ENCODE peak calls at places on chromosome 21, in nine cellular contexts. R is sigmoid colon, U is ovary, K is tibial nerve, Z is A549, C is transverse colon, X is suprapubic skin, N is H1, E is K562. A is an unnamed sample.
A peak's percentile ranks its signal among the peaks of the same experiment; 100 is the strongest.

GRCh38 chr21:20254964-20255363 is 743.2 kb upstream of the NCAM2 start:
- DNase-seq in E (no peak), R (no peak), N (no peak), K (no peak), U (no peak), Z (no peak), C (no peak), X (no peak), A (no peak)

GRCh38 chr21:34886554-34887385 is 162.3 kb downstream of the RUNX1 start:
- DNase-seq in R (peak; percentile 72), N (peak; percentile 66), U (peak; percentile 36), Z (no peak), C (peak; percentile 37), K (no peak), X (no peak), E (peak; percentile 46), A (no peak)

GRCh38 chr21:16709866-16710550 is 802.8 kb upstream of the CXADR start:
- DNase-seq in R (peak; percentile 71), C (no peak), E (no peak), N (no peak), K (no peak), X (no peak), U (peak; percentile 51), Z (no peak), A (no peak)

GRCh38 chr21:32306021-32306780 is 7.5 kb downstream of the MRAP start:
- DNase-seq in K (no peak), N (peak; percentile 89), Z (no peak), U (no peak), E (no peak), C (no peak), X (peak; percentile 59), R (no peak), A (no peak)

GRCh38 chr21:39660191-39660590 is 47.5 kb downstream of the B3GALT5 start:
- DNase-seq in N (no peak), U (no peak), K (no peak), C (peak; percentile 57), R (no peak), Z (no peak), X (peak; percentile 28), E (no peak), A (no peak)

GRCh38 chr21:35039595-35040291 is 9.4 kb downstream of the RUNX1 start:
- DNase-seq in K (no peak), Z (no peak), E (no peak), U (no peak), N (no peak), R (no peak), X (no peak), C (no peak), A (no peak)

GRCh38 chr21:20377250-20377649 is 621.0 kb upstream of the NCAM2 start:
- DNase-seq in R (no peak), U (no peak), N (no peak), C (no peak), X (no peak), K (no peak), E (no peak), Z (no peak), A (no peak)

GRCh38 chr21:39576518-39577128 is 36.1 kb upstream of the B3GALT5 start:
- DNase-seq in N (no peak), X (no peak), E (no peak), U (no peak), K (no peak), Z (no peak), R (no peak), C (no peak), A (no peak)

GRCh38 chr21:17387030-17387617 is 125.7 kb upstream of the CXADR start:
- DNase-seq in R (no peak), K (peak; percentile 71), C (peak; percentile 30), X (no peak), U (peak; percentile 49), E (peak; percentile 41), N (no peak), Z (peak; percentile 25), A (peak; percentile 54)

DNA sequence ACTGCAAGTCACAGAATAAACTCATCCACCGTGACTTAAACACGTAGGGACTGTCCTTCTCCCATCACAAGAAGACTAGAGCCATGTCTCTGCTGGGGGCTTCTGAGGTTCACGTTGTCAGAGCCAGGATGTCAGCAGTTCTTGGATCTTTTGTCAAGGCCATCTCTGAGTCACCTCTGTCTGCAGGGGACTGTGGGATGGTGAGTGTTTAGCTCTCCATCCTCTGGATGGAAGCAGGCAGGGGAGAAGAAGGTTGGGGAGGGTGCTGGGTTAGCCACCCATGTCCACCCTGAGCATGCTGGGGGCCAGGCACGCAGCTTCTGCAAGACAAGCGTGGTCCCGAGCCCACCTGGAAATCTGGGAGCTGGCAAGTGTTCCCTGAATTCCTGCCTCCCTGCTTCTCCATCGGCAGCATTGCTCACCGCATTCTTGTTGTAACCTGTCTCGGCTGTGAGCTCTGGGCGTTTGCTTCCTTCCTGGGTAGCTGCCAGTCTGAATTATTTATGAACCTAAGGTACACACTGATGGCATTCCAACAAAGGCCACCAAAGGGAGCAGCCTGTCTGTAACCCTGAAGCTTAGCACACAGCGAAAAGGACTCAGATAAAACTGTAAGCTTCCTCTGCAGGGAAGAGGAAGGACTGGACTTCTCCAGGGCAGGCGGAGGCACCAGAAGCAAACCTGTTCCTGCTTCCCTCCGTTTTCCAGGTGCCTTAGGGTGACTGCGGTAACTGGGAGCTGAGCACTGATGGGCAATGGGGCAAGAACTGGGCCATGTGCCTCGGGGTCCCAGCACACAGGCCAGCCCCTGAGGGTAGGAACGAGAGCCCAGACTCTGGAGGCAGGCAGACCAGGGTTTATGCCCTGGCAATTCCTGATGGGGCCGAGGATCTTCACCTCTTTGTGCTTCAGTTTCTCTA is 88.6 kb downstream of the RIPK4 start:
- DNase-seq in E (no peak), R (no peak), C (peak; percentile 80), U (no peak), Z (peak; percentile 61), K (no peak), X (no peak), N (no peak), A (peak; percentile 87)
- TF ChIP-seq EP300 in E (no peak), R (no peak), C (no peak), U (no peak), Z (peak; percentile 76), K (no peak), X (no peak), N (no peak), A (no peak)

GRCh38 chr21:25565272-25566199 is 41.7 kb downstream of the MRPL39 start:
- DNase-seq in K (no peak), E (no peak), C (no peak), X (no peak), R (no peak), Z (no peak), N (no peak), U (no peak), A (no peak)
- TF ChIP-seq POLR2A in K (no peak), E (no peak), C (no peak), X (no peak), R (no peak), Z (no peak), N (no peak), U (no peak), A (no peak)

GRCh38 chr21:45975017-45975595 is 6.5 kb upstream of the COL6A1 start:
- DNase-seq in U (peak; percentile 77), K (no peak), R (peak; percentile 95), C (peak; percentile 57), X (peak; percentile 84), E (no peak), N (peak; percentile 68), Z (no peak), A (peak; percentile 31)
- H3K4me1 ChIP-seq in U (peaks cover 37% of the 10 kb centered on the region), K (no peaks in the 10 kb centered on the region), R (peaks cover 89% of the 10 kb centered on the region), C (peaks cover 51% of the 10 kb centered on the region), X (peaks cover 70% of the 10 kb centered on the region), E (no peaks in the 10 kb centered on the region), N (peaks cover 35% of the 10 kb centered on the region), Z (peaks cover 6% of the 10 kb centered on the region), A (peaks cover 89% of the 10 kb centered on the region)

DNA sequence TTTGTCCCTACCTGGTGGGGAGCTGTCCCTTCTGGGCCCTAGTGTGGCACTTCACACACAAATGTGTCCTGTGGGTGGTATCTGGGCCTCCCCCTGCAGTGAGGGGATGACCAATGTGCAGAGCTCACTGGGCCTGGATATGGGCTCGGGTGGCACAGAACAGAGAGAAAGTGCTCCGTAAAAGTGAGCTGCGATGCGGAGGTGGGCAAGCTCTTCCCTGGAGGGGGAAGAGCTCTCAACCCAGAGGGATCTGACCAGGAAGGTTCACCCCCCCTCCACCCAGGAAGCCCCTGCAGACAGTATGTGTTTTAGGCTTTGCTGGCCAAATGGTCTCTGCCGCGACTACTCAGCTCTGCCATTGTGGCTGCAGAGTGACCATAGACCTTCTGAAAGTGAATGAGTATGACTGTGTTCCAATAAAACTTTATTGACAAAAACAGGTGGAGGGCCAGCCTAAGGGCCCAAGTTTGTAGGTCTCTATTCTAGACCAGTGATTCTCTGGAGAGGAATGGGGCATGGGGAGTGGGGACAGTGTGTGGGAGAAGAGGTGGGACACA is 8.6 kb upstream of the ITGB2 start:
- DNase-seq in K (no peak), U (no peak), R (no peak), C (no peak), Z (no peak), N (no peak), X (no peak), E (no peak), A (no peak)
- TF ChIP-seq EP300 in K (no peak), U (no peak), R (no peak), C (no peak), Z (no peak), N (no peak), X (no peak), E (no peak), A (no peak)

DNA sequence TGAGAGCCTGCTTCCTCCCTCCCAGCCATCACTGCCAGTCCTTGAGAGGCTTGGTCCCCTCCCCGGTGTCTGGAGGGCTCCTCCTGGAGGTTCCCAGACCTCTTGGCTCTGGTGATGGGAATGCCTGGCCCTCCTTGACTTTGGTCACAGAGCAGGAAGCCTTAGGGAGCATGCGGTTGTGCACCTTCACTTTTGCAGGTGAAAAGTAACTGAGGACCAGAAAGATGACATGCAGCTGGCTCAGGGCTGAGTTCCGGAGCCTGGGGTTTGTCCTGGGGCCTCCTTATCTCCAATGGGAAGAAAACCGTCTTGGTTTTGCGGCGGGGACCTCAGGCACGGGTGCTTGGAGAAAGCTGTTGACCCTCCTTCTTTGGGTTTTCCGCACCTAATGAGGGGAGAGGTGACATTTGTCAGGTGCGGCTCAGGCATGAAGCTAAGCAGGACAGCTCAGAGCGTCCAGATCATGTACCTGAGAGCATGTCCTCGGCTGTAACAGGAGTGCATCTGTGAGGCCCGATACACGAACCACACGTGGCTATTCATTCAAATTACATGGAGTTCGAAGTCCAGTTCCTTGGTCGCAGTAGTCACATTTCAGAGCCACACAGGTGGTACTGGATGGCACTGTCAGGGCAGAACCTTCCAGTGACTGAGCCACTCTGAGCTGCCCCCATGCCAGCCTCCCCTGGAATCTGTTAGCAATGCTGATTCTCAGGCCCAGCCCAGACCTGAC is 608 bp upstream of the MX2 start:
- DNase-seq in X (no peak), N (no peak), C (no peak), U (no peak), R (no peak), K (no peak), Z (no peak), E (no peak), A (no peak)
- TF ChIP-seq POLR2A in X (no peak), N (no peak), C (no peak), U (no peak), R (no peak), K (no peak), Z (no peak), E (no peak), A (no peak)

GRCh38 chr21:27462786-27463185 is 495.9 kb upstream of the ADAMTS5 start:
- DNase-seq in X (no peak), K (no peak), U (no peak), E (no peak), Z (no peak), N (no peak), C (no peak), R (no peak), A (no peak)

GRCh38 chr21:27466175-27466574 is 499.3 kb upstream of the ADAMTS5 start:
- DNase-seq in E (no peak), N (no peak), Z (no peak), X (no peak), K (no peak), R (no peak), U (no peak), C (no peak), A (no peak)

GRCh38 chr21:27464643-27465042 is 497.8 kb upstream of the ADAMTS5 start:
- DNase-seq in E (no peak), U (no peak), K (no peak), C (no peak), R (no peak), N (no peak), Z (no peak), X (no peak), A (no peak)
- H3K4me1 ChIP-seq in E (no peaks in the 10 kb centered on the region), U (no peaks in the 10 kb centered on the region), K (no peaks in the 10 kb centered on the region), C (no peaks in the 10 kb centered on the region), R (no peaks in the 10 kb centered on the region), N (no peaks in the 10 kb centered on the region), Z (no peaks in the 10 kb centered on the region), X (peaks cover 14% of the 10 kb centered on the region), A (no peaks in the 10 kb centered on the region)